ENCODE peak calls at places on chromosomes 7 and 10, in four cellular contexts. W is WTC11, T is HepG2, F is K562. B is an unnamed sample.

GRCh38 chr7:157514746-157515145 is 177.9 kb downstream of the DNAJB6 start:
- DNase-seq in F (no peak), W (no peak), T (no peak), B (no peak)

GRCh38 chr10:3203972-3204371 is 31.4 kb upstream of the PITRM1 start:
- DNase-seq in W (no peak), F (no peak), T (no peak), B (no peak)

GRCh38 chr10:115829501-115830215 is 443.3 kb downstream of the GFRA1 start:
- DNase-seq in T (no peak), F (no peak), W (no peak), B (peak)

GRCh38 chr7:137445998-137446397 is 102.5 kb upstream of the PTN start:
- DNase-seq in W (no peak), T (no peak), F (no peak), B (no peak)

GRCh38 chr7:79425665-79426064 is 27.8 kb downstream of the MAGI2 start:
- DNase-seq in T (no peak), F (no peak), W (no peak), B (no peak)

GRCh38 chr7:18900801-18901200 is 216.6 kb downstream of the TWIST1 start:
- DNase-seq in W (no peak), T (no peak), F (no peak), B (no peak)

GRCh38 chr10:115026041-115026779 is 67.0 kb upstream of the ATRNL1 start:
- DNase-seq in T (no peak), F (peak), W (peak), B (no peak)

GRCh38 chr7:15604166-15604565 is 42.4 kb upstream of the AGMO start:
- DNase-seq in W (no peak), T (no peak), F (no peak), B (no peak)

GRCh38 chr10:5047912-5048628 is 44.4 kb upstream of the AKR1C2 start:
- DNase-seq in T (no peak), W (no peak), F (no peak), B (no peak)

GRCh38 chr7:2757361-2757903 is 69.4 kb downstream of the AMZ1 start:
- DNase-seq in W (no peak), T (no peak), F (no peak), B (peak)

GRCh38 chr10:100600218-100600617 is 64.5 kb downstream of the HIF1AN start:
- DNase-seq in F (no peak), W (no peak), T (no peak), B (no peak)

GRCh38 chr10:123517376-123517775 is 148.8 kb upstream of the GPR26 start:
- DNase-seq in W (no peak), F (no peak), T (peak), B (no peak)

GRCh38 chr7:28958235-28958945 is at the start of gene TRIL:
- DNase-seq in T (no peak), F (no peak), W (peak), B (no peak)

GRCh38 chr10:32253821-32254220 is 93.1 kb downstream of the EPC1 start:
- DNase-seq in W (no peak), T (no peak), F (no peak), B (peak)

GRCh38 chr7:27167170-27167505 is 1.8 kb upstream of the HOXA9 start:
- DNase-seq in F (no peak), W (no peak), T (no peak), B (no peak)

GRCh38 chr7:151051108-151051507 is 2.8 kb downstream of the ASIC3 start:
- DNase-seq in W (peak), T (no peak), F (no peak), B (no peak)

GRCh38 chr10:48390933-48391845 is 84.7 kb downstream of the MAPK8 start:
- DNase-seq in T (no peak), F (no peak), W (no peak), B (no peak)

GRCh38 chr7:149457766-149458165 is 3.1 kb downstream of the ZNF777 start:
- DNase-seq in F (no peak), W (no peak), T (no peak), B (no peak)

GRCh38 chr7:157276731-157277562 is 59.9 kb upstream of the DNAJB6 start:
- DNase-seq in T (no peak), W (no peak), F (no peak), B (no peak)

GRCh38 chr7:100544949-100545635 is 6.1 kb downstream of the AGFG2 start:
- DNase-seq in F (no peak), T (peak), W (no peak), B (no peak)

GRCh38 chr7:131723926-131724325 is 167.5 kb upstream of the PODXL start:
- DNase-seq in F (no peak), W (no peak), T (peak), B (peak)

GRCh38 chr7:95404316-95404715 is 8.1 kb upstream of the PON3 start:
- DNase-seq in T (no peak), F (no peak), W (no peak), B (no peak)

GRCh38 chr7:106610996-106611886 is 49.7 kb downstream of the CCDC71L start:
- DNase-seq in T (no peak), F (no peak), W (no peak), B (no peak)

GRCh38 chr7:100825760-100826545 is 1.4 kb downstream of the EPHB4 start:
- DNase-seq in F (peak), T (peak), W (no peak), B (peak)

GRCh38 chr7:98562336-98563182 is 54.5 kb upstream of the NPTX2 start:
- DNase-seq in F (no peak), T (no peak), W (no peak), B (no peak)

GRCh38 chr7:27128034-27128433 is 2.5 kb downstream of the HOXA4 start:
- DNase-seq in F (no peak), T (no peak), W (no peak), B (no peak)

GRCh38 chr10:123717336-123717735 is 51.2 kb downstream of the GPR26 start:
- DNase-seq in T (no peak), F (no peak), W (no peak), B (no peak)

GRCh38 chr7:118855290-118855689 is 630.8 kb downstream of the ANKRD7 start:
- DNase-seq in F (no peak), W (no peak), T (no peak), B (no peak)

GRCh38 chr7:1641173-1641572 is 28.9 kb upstream of the ELFN1 start:
- DNase-seq in T (no peak), W (no peak), F (no peak), B (no peak)

GRCh38 chr7:1640376-1641172 is 29.5 kb upstream of the ELFN1 start:
- DNase-seq in T (no peak), F (peak), W (no peak), B (peak)

GRCh38 chr7:1638113-1638726 is 31.9 kb upstream of the ELFN1 start:
- DNase-seq in F (no peak), T (no peak), W (no peak), B (no peak)

GRCh38 chr7:1639071-1639470 is 31.0 kb upstream of the ELFN1 start:
- DNase-seq in F (no peak), T (no peak), W (no peak), B (no peak)

DNA sequence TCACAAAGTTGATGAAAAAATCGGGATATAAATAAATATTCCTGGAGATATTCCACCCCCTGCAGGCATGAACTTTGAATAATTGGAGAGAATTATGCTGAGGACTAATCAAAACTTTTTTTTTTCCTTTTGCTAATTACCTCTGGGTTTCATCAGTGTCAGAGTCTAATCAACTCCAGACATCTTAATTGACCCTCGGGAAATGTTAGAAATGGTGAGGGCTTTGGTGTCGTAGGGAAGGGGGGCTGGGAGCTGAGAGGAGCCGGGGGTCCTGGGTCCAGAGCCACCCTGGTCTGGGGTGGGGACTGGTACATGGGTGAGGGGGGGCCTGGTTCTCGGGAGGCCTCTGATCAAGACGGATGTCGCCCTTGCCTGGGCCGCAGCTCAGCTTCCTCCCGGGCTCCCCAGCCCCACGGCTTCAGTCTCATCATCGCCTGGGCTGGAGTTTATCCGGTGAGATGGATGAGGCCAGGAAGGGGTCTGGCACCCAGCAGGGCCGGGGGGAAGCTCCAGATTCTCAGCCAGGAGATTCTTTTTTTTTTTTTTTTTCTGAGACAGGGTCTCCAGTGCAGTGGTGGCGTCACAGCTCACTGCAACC is 30.4 kb upstream of the ELFN1 start:
- DNase-seq in T (no peak), F (no peak), W (no peak), B (no peak)
- TF ChIP-seq NR3C1 in T (no peak), F (no peak), W (no peak), B (no peak)

GRCh38 chr10:43845121-43845520 is 196.4 kb upstream of the ZNF32 start:
- DNase-seq in W (no peak), T (no peak), F (no peak), B (no peak)

GRCh38 chr10:43846968-43847367 is 198.3 kb upstream of the ZNF32 start:
- DNase-seq in F (no peak), W (no peak), T (no peak), B (no peak)

GRCh38 chr10:43844236-43844635 is 195.6 kb upstream of the ZNF32 start:
- DNase-seq in W (no peak), T (no peak), F (no peak), B (no peak)

GRCh38 chr10:43843331-43844101 is 194.8 kb upstream of the ZNF32 start:
- DNase-seq in W (no peak), T (no peak), F (no peak), B (no peak)

GRCh38 chr10:43846187-43846680 is 197.6 kb upstream of the ZNF32 start:
- DNase-seq in F (no peak), W (no peak), T (no peak), B (no peak)
- TF ChIP-seq NR3C1 in F (no peak), W (no peak), T (no peak), B (no peak)

GRCh38 chr10:102154466-102155116 is 2.4 kb downstream of the NOLC1 start:
- DNase-seq in F (no peak), W (no peak), T (no peak), B (no peak)
- TF ChIP-seq NR3C1 in F (no peak), W (no peak), T (no peak), B (no peak)

DNA sequence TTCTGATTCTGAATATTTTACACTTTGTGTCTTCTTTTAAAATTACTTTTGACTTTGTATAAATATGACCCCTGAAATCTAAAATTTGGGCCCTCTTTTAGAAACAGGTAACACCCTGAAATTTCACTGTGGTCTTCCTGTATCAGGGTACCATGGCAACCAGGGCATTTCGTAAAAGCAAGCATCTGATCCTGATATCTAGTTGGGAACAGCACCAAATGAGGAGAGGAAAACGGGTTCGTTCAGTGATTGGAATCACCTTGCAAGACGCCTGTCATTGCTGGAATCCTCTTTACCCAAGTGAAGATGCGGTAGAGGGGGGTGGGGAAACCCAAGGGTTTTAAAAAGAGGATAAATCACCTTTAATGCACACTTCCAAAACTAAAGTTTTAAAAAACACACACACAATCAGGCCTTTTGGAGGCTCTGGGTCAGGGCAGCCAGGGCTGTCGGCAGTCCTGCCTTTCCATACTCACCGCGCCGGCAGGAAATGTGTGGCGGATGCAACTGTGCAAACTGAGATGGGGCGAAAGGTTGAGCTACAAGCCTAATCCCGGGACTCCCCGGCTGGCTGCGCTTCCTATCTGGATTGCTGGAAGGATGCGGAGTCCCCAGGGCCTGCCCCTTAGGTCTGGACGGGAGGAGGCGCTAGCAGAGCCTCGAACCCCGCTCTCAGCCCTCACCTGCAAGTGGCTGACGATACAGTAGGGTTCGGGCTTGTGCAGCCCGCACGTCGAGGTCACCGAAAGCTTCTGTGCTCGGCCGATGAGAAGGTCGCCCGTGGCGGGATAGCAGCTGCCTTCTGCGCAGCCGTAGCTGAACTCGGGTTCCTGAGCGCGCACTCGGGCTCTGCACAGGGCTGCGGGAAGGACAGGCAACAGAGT is 1.8 kb downstream of the LAMB1 start:
- DNase-seq in F (no peak), T (no peak), W (peak), B (peak)
- TF ChIP-seq NR3C1 in F (no peak), T (no peak), W (no peak), B (no peak)

DNA sequence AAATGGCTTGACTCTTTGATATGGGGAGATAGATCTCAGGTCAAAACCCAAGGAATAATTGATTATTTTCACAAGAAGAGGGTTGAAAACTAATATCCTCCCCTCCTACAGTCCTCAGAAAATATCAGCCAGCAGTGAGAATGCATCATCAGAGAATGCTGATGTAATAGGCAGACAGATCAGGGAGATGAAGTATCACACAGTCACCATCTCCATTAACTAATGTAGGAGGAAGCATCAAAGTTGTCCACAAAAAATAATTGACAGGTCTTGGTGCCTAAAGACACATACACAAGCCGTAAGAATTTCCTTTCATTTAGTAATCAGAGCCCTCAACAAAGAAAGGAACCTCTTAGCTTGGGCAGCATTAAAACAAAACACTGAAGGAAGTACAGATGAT is 82.4 kb downstream of the VWDE start:
- DNase-seq in W (no peak), T (no peak), F (no peak), B (no peak)
- TF ChIP-seq NR3C1 in W (no peak), T (no peak), F (no peak), B (no peak)

GRCh38 chr7:64744680-64745079 is 49.5 kb upstream of the ZNF138 start:
- DNase-seq in W (no peak), F (no peak), T (no peak), B (no peak)
- TF ChIP-seq NR3C1 in W (no peak), F (no peak), T (no peak), B (no peak)

GRCh38 chr7:92956575-92956974 is 120.2 kb upstream of the CDK6 start:
- DNase-seq in W (no peak), F (no peak), T (no peak), B (no peak)

GRCh38 chr7:92949748-92950147 is 113.4 kb upstream of the CDK6 start:
- DNase-seq in F (peak), W (no peak), T (no peak), B (no peak)

GRCh38 chr7:92953657-92954056 is 117.3 kb upstream of the CDK6 start:
- DNase-seq in T (no peak), W (no peak), F (peak), B (peak)

GRCh38 chr7:92955081-92955480 is 118.7 kb upstream of the CDK6 start:
- DNase-seq in F (no peak), T (no peak), W (no peak), B (no peak)
- TF ChIP-seq NR3C1 in F (no peak), T (no peak), W (no peak), B (no peak)

GRCh38 chr7:13933106-13933505 is 56.4 kb downstream of the ETV1 start:
- DNase-seq in T (no peak), W (no peak), F (no peak), B (no peak)

GRCh38 chr7:13932131-13932530 is 57.3 kb downstream of the ETV1 start:
- DNase-seq in F (no peak), T (no peak), W (no peak), B (no peak)

GRCh38 chr7:13933536-13933935 is 55.9 kb downstream of the ETV1 start:
- DNase-seq in F (no peak), T (no peak), W (no peak), B (no peak)
- TF ChIP-seq NR3C1 in F (no peak), T (no peak), W (no peak), B (no peak)

GRCh38 chr7:64959072-64959747 is 31.6 kb downstream of the ZNF117 start:
- DNase-seq in T (peak), W (peak), F (no peak), B (no peak)
- TF ChIP-seq NR3C1 in T (no peak), W (no peak), F (no peak), B (no peak)

DNA sequence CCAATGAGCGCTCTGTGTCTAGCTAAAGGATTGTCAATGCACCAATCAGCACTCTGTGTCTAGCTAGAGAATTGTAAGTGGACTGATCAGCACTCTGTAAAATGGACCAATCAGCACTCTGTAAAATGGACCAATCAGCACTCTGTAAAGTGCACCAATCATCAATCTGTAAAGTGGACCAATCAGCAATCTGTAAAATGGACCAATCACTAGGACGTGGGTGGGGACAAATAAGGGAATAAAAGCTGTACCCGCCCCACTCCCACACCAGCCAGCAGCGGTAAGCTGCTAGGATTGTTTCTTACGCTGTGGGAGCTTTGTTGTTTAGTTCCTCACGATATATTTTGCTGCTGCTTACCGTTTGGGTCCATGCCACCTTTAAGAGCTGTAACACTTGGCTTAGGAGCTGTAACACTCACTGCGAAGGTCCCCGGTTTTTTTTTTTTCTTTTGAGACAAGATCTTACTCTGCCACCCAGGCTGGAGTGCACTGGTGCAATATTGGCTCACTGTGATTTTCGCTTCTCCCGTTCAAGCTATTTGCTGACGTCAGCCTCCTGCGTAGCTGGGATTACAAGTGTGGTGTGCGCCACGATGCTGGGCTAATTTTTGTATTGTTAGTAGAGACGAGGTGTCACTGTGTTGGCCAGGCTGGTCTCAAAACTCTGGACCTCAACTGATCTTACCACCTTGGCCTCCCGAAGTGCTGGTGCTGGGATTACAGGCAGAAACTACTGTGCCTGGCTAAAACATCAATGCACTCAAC is 184.8 kb downstream of the PTPN20 start:
- DNase-seq in T (no peak), F (peak), W (no peak), B (no peak)
- TF ChIP-seq NR3C1 in T (no peak), F (no peak), W (no peak), B (no peak)

B was measured in A549.